ENCODE peak calls at places on chromosomes 7 and 10, in ten cellular contexts. N is mucosa of descending colon, B is AG04450, F is AG10803, P is astrocyte of the cerebellum, Y is stomach, L is IMR-90, M is BJ, W is neural progenitor cell, Q is K562. G is an unnamed sample.

GRCh38 chr10:21689881-21690280 is 155.8 kb downstream of the MLLT10 start:
- DNase-seq in B (no peak), Y (no peak), L (no peak), P (no peak), F (no peak), M (no peak), W (no peak), Q (no peak), N (no peak), G (no peak)

GRCh38 chr10:29925771-29926345 is 133.5 kb downstream of the JCAD start:
- DNase-seq in P (no peak), B (no peak), L (no peak), N (no peak), Q (no peak), M (no peak), F (no peak), Y (no peak), W (no peak), G (no peak)

GRCh38 chr10:60043561-60043960 is 137.2 kb upstream of the CCDC6 start:
- DNase-seq in N (peak; percentile 52), B (no peak), W (no peak), P (no peak), Q (no peak), F (no peak), M (no peak), L (no peak), Y (no peak), G (no peak)

GRCh38 chr7:112162161-112163020 is 43.8 kb downstream of the DOCK4 start:
- DNase-seq in Y (no peak), M (no peak), F (no peak), L (peak; percentile 58), B (no peak), P (no peak), Q (no peak), N (no peak), W (peak; percentile 87), G (peak; percentile 50)

GRCh38 chr10:80429521-80429966 is 21.2 kb downstream of the PRXL2A start:
- DNase-seq in W (no peak), Q (no peak), M (no peak), Y (peak; percentile 56), L (no peak), P (no peak), B (no peak), N (peak; percentile 71), F (no peak), G (peak; percentile 82)

GRCh38 chr7:6392712-6393666 is 54.8 kb downstream of the DAGLB start:
- DNase-seq in F (peak; percentile 66), L (peak; percentile 77), N (peak; percentile 79), Y (peak; percentile 89), P (no peak), M (no peak), W (no peak), Q (peak; percentile 99), B (no peak), G (peak; percentile 86)

GRCh38 chr10:125559210-125559609 is 123.8 kb downstream of the TEX36 start:
- DNase-seq in Y (no peak), Q (no peak), N (no peak), F (no peak), L (no peak), M (no peak), P (no peak), B (no peak), W (no peak), G (no peak)

GRCh38 chr10:96053985-96054384 is 10.6 kb downstream of the CCNJ start:
- DNase-seq in M (no peak), N (no peak), W (no peak), B (no peak), Q (no peak), L (no peak), P (no peak), F (no peak), Y (no peak), G (no peak)

GRCh38 chr10:114043532-114044250 is at the start of gene ADRB1:
- DNase-seq in Y (peak; percentile 87), L (peak; percentile 5), F (peak; percentile 19), N (peak; percentile 82), P (no peak), Q (peak; percentile 28), M (no peak), W (peak; percentile 87), B (no peak), G (peak; percentile 93)

GRCh38 chr10:114045071-114045737 is 1.5 kb downstream of the ADRB1 start:
- DNase-seq in Y (peak; percentile 51), B (no peak), Q (no peak), W (peak; percentile 75), N (peak; percentile 68), P (no peak), M (no peak), L (no peak), F (no peak), G (peak; percentile 70)

GRCh38 chr10:114045738-114046458 is 2.2 kb downstream of the ADRB1 start:
- DNase-seq in Q (no peak), F (no peak), B (no peak), W (peak; percentile 32), Y (no peak), M (no peak), L (no peak), P (no peak), N (no peak), G (no peak)

GRCh38 chr10:114042895-114043531 is 653 bp upstream of the ADRB1 start:
- DNase-seq in P (peak; percentile 15), W (peak; percentile 67), Y (peak; percentile 36), N (peak; percentile 58), M (no peak), F (no peak), Q (no peak), L (peak; percentile 4), B (no peak), G (peak; percentile 69)

DNA sequence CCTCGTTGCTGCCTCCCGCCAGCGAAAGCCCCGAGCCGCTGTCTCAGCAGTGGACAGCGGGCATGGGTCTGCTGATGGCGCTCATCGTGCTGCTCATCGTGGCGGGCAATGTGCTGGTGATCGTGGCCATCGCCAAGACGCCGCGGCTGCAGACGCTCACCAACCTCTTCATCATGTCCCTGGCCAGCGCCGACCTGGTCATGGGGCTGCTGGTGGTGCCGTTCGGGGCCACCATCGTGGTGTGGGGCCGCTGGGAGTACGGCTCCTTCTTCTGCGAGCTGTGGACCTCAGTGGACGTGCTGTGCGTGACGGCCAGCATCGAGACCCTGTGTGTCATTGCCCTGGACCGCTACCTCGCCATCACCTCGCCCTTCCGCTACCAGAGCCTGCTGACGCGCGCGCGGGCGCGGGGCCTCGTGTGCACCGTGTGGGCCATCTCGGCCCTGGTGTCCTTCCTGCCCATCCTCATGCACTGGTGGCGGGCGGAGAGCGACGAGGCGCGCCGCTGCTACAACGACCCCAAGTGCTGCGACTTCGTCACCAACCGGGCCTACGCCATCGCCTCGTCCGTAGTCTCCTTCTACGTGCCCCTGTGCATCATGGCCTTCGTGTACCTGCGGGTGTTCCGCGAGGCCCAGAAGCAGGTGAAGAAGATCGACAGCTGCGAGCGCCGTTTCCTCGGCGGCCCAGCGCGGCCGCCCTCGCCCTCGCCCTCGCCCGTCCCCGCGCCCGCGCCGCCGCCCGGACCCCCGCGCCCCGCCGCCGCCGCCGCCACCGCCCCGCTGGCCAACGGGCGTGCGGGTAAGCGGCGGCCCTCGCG is 795 bp downstream of the ADRB1 start:
- DNase-seq in L (no peak), Q (no peak), W (peak; percentile 35), M (no peak), Y (no peak), B (no peak), N (peak; percentile 29), P (no peak), F (no peak), G (peak; percentile 55)
- TF ChIP-seq CTCF in L (no peak), Q (no peak), W (no peak), M (no peak), Y (no peak), B (no peak), N (no peak), P (no peak), F (no peak), G (no peak)

DNA sequence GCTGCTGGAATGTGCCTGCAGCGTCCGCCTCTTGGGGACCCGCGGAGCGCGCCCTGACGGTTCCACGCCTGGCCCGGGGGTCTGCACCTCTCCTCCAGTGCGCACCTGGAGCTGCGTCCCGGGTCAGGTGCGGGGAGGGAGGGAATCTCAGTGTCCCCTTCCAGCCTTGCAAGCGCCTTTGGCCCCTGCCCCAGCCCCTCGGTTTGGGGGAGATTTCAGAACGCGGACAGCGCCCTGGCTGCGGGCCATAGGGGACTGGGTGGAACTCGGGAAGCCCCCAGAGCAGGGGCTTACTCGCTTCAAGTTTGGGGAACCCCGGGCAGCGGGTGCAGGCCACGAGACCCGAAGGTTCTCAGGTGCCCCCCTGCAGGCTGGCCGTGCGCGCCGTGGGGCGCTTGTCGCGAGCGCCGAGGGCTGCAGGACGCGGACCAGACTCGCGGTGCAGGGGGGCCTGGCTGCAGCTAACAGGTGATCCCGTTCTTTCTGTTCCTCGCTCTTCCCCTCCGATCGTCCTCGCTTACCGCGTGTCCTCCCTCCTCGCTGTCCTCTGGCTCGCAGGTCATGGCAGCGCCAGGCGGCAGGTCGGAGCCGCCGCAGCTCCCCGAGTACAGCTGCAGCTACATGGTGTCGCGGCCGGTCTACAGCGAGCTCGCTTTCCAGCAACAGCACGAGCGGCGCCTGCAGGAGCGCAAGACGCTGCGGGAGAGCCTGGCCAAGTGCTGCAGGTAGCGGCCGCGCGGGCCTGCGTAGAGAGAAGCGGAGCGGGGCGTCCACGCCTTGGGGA is 645 bp downstream of the SLC26A4 start:
- DNase-seq in W (peak; percentile 81), L (peak; percentile 45), Q (no peak), B (no peak), Y (peak; percentile 71), F (peak; percentile 43), N (peak; percentile 73), M (no peak), P (no peak), G (peak; percentile 74)
- TF ChIP-seq CTCF in W (peak; percentile 30), L (no peak), Q (no peak), B (peak; percentile 29), Y (no peak), F (no peak), N (no peak), M (peak; percentile 34), P (peak; percentile 28), G (no peak)

DNA sequence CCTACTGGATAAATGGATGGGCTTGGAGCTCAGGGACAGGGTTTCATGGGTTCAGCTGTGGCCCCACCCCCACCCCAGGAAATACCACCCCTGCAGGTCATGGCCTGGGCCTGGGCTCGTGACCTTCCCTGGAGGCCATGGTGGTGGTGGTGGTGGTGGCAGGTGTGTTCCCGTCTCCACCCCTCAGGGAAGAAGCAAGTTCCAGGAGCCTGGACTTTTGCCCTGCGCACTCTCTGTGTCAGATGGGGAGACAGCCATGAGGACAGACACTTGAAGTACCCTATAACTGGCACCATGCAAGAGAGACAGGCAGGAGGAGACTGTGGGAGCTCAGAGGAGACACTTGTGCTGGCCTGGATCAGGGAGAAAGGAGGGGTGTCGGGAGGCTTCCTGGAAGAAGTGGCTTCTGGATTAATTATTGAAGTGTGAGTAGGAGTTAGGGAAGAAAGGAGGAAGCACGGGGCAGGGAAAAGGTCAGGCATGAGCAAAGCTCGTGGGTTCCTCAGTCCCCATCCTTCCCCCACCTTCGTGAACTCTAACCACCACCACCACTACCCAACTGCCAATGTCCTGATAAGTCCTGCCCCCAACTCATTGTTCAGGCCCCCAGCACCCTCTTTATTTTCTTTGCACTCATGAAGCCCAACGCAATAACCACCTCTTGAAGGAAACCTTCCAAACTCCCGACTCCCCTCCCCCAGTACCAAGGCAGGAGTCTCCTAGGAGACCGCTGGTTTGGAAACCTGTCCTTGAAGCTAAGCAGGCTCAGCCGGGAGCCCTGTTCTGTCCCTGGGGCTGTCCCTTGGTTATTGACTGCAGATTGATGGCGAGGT is 8.9 kb downstream of the SH2B2 start:
- DNase-seq in N (no peak), Y (no peak), Q (no peak), M (no peak), W (no peak), L (no peak), P (no peak), F (no peak), B (no peak), G (no peak)
- TF ChIP-seq CTCF in N (no peak), Y (no peak), Q (no peak), M (no peak), W (no peak), L (no peak), P (no peak), F (no peak), B (no peak), G (no peak)

DNA sequence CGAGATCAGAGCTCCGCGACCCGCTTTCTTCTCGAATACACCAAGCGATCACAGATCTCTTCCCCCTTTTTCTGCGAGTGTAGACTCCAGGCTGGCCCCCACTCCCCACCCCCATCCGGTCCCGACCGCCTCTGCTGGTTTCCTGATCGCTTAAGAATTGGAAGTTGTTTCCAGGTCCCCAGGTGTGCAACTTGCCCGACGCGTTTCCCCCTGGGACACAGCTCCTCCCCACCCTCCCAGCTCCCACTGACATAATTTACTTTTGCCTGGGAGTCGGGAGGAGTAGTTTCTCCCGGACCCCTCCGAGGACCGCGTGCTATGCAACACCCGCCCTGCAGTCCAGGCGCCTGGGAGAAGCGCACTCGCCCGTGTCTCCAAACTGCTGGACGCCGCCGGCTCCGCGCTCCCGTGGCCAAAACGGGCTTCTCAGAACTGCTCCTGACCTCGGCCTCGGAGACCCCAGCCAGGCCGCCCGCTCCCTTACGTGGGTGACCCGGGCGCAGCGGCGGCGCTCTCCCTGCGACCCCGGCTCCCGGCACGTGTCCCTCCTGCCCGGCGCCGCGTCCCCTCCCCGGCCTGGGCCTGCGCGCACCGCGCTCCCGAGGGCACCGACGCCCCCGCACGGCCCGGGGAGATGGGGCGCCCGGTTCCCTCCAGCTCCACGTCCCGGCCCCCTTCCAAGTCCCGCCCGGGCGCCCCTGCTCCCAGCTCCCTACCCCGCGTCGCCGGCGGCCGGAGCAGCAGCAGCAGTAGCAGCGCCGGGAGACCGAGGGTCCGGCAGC is 463 bp downstream of the IL15RA start:
- DNase-seq in N (peak; percentile 80), W (peak; percentile 58), F (peak; percentile 57), B (no peak), Y (peak; percentile 52), M (no peak), P (no peak), L (peak; percentile 47), Q (peak; percentile 64), G (peak; percentile 72)
- TF ChIP-seq CTCF in N (no peak), W (no peak), F (no peak), B (no peak), Y (no peak), M (no peak), P (no peak), L (no peak), Q (no peak), G (no peak)

G was measured in lower lobe of right lung.